ENCODE peak calls at places on chromosomes 3 and 15, in six cellular contexts. One of them, this sample, is unnamed.

GRCh38 chr15:38536201-38536676 is 28.4 kb downstream of the RASGRP1 start:
- DNase-seq in CD8-positive, alpha-beta T cell: no peak
- DNase-seq in GM23338: no peak
- DNase-seq in AG09319: peak; percentile 25
- DNase-seq in uterus: peak; percentile 27
- DNase-seq in astrocyte: peak; percentile 98
- DNase-seq in this sample: no peak

GRCh38 chr3:96267577-96267976 is 546.8 kb upstream of the EPHA6 start:
- DNase-seq in CD8-positive, alpha-beta T cell: no peak
- DNase-seq in GM23338: no peak
- DNase-seq in AG09319: no peak
- DNase-seq in uterus: no peak
- DNase-seq in astrocyte: no peak
- DNase-seq in this sample: no peak

GRCh38 chr15:66114863-66115425 is 138.6 kb downstream of the MEGF11 start:
- DNase-seq in CD8-positive, alpha-beta T cell: no peak
- DNase-seq in GM23338: no peak
- DNase-seq in AG09319: no peak
- DNase-seq in uterus: no peak
- DNase-seq in astrocyte: no peak
- DNase-seq in this sample: no peak

GRCh38 chr3:64878372-64878771 is 190.6 kb upstream of the ADAMTS9 start:
- DNase-seq in CD8-positive, alpha-beta T cell: no peak
- DNase-seq in GM23338: no peak
- DNase-seq in AG09319: no peak
- DNase-seq in uterus: no peak
- DNase-seq in astrocyte: peak; percentile 16
- DNase-seq in this sample: no peak

GRCh38 chr15:85412956-85413854 is 32.8 kb downstream of the AKAP13 start:
- DNase-seq in CD8-positive, alpha-beta T cell: peak; percentile 73
- DNase-seq in GM23338: no peak
- DNase-seq in AG09319: peak; percentile 18
- DNase-seq in uterus: peak; percentile 63
- DNase-seq in astrocyte: peak; percentile 90
- DNase-seq in this sample: peak; percentile 97

GRCh38 chr3:81568378-81568777 is 193.1 kb downstream of the GBE1 start:
- DNase-seq in CD8-positive, alpha-beta T cell: no peak
- DNase-seq in GM23338: no peak
- DNase-seq in AG09319: no peak
- DNase-seq in uterus: no peak
- DNase-seq in astrocyte: no peak
- DNase-seq in this sample: no peak

GRCh38 chr15:47415539-47415971 is 301.8 kb upstream of the SEMA6D start:
- DNase-seq in CD8-positive, alpha-beta T cell: no peak
- DNase-seq in GM23338: no peak
- DNase-seq in AG09319: no peak
- DNase-seq in uterus: no peak
- DNase-seq in astrocyte: no peak
- DNase-seq in this sample: no peak

GRCh38 chr3:101166150-101166549 is 154.2 kb downstream of the IMPG2 start:
- DNase-seq in CD8-positive, alpha-beta T cell: no peak
- DNase-seq in GM23338: no peak
- DNase-seq in AG09319: no peak
- DNase-seq in uterus: no peak
- DNase-seq in astrocyte: no peak
- DNase-seq in this sample: no peak

DNA sequence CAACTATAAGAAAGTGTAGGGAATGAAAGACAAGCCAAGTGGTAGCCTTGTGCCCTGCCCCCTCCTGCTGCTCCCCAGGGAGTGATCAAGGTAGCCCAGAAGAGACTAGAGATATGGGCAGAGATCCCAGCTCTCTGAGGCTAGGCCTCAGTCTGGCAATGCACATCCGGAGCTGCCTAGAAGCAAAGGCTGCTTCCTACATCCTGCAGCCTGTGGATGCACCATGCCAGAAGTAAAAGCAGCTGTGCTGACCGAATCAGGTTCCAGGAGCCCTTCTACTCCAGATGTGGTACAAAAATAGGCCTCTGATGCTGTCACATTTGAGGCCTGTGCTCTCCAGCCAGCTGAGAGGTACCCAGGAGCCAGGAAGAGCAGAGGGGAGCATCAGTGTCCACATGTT is 16.0 kb downstream of the TRAIP start:
- DNase-seq in CD8-positive, alpha-beta T cell: no peak
- DNase-seq in GM23338: no peak
- DNase-seq in AG09319: no peak
- DNase-seq in uterus: no peak
- DNase-seq in astrocyte: no peak
- DNase-seq in this sample: no peak
- TF ChIP-seq CTCF in CD8-positive, alpha-beta T cell: no peak
- TF ChIP-seq CTCF in GM23338: no peak
- TF ChIP-seq CTCF in AG09319: no peak
- TF ChIP-seq CTCF in uterus: no peak
- TF ChIP-seq CTCF in astrocyte: no peak
- TF ChIP-seq CTCF in this sample: no peak

GRCh38 chr3:59064276-59064675 is 14.5 kb upstream of the CFAP20DC start:
- DNase-seq in CD8-positive, alpha-beta T cell: no peak
- DNase-seq in GM23338: peak; percentile 54
- DNase-seq in AG09319: no peak
- DNase-seq in uterus: no peak
- DNase-seq in astrocyte: no peak
- DNase-seq in this sample: peak; percentile 38
- TF ChIP-seq CTCF in CD8-positive, alpha-beta T cell: no peak
- TF ChIP-seq CTCF in GM23338: peak; percentile 66
- TF ChIP-seq CTCF in AG09319: no peak
- TF ChIP-seq CTCF in uterus: no peak
- TF ChIP-seq CTCF in astrocyte: no peak
- TF ChIP-seq CTCF in this sample: no peak

GRCh38 chr15:59616390-59616789 is 4.8 kb downstream of the GCNT3 start:
- DNase-seq in CD8-positive, alpha-beta T cell: no peak
- DNase-seq in GM23338: peak; percentile 13
- DNase-seq in AG09319: no peak
- DNase-seq in uterus: no peak
- DNase-seq in astrocyte: no peak
- DNase-seq in this sample: no peak

GRCh38 chr15:59622289-59622688 is 10.7 kb downstream of the GCNT3 start:
- DNase-seq in CD8-positive, alpha-beta T cell: peak; percentile 14
- DNase-seq in GM23338: peak; percentile 79
- DNase-seq in AG09319: no peak
- DNase-seq in uterus: no peak
- DNase-seq in astrocyte: peak; percentile 18
- DNase-seq in this sample: peak; percentile 75
- TF ChIP-seq CTCF in CD8-positive, alpha-beta T cell: no peak
- TF ChIP-seq CTCF in GM23338: peak; percentile 59
- TF ChIP-seq CTCF in AG09319: peak; percentile 39
- TF ChIP-seq CTCF in uterus: no peak
- TF ChIP-seq CTCF in astrocyte: peak; percentile 42
- TF ChIP-seq CTCF in this sample: peak; percentile 61

GRCh38 chr3:157533298-157533870 is 30.2 kb upstream of the VEPH1 start:
- DNase-seq in CD8-positive, alpha-beta T cell: no peak
- DNase-seq in GM23338: no peak
- DNase-seq in AG09319: peak; percentile 43
- DNase-seq in uterus: no peak
- DNase-seq in astrocyte: peak; percentile 88
- DNase-seq in this sample: no peak

GRCh38 chr3:157530637-157531300 is 27.6 kb upstream of the VEPH1 start:
- DNase-seq in CD8-positive, alpha-beta T cell: no peak
- DNase-seq in GM23338: no peak
- DNase-seq in AG09319: no peak
- DNase-seq in uterus: no peak
- DNase-seq in astrocyte: peak; percentile 73
- DNase-seq in this sample: no peak

GRCh38 chr3:157531771-157532170 is 28.6 kb upstream of the VEPH1 start:
- DNase-seq in CD8-positive, alpha-beta T cell: no peak
- DNase-seq in GM23338: no peak
- DNase-seq in AG09319: no peak
- DNase-seq in uterus: no peak
- DNase-seq in astrocyte: peak; percentile 32
- DNase-seq in this sample: no peak

GRCh38 chr3:157531301-157531660 is 28.1 kb upstream of the VEPH1 start:
- DNase-seq in CD8-positive, alpha-beta T cell: no peak
- DNase-seq in GM23338: no peak
- DNase-seq in AG09319: no peak
- DNase-seq in uterus: no peak
- DNase-seq in astrocyte: peak; percentile 74
- DNase-seq in this sample: no peak

DNA sequence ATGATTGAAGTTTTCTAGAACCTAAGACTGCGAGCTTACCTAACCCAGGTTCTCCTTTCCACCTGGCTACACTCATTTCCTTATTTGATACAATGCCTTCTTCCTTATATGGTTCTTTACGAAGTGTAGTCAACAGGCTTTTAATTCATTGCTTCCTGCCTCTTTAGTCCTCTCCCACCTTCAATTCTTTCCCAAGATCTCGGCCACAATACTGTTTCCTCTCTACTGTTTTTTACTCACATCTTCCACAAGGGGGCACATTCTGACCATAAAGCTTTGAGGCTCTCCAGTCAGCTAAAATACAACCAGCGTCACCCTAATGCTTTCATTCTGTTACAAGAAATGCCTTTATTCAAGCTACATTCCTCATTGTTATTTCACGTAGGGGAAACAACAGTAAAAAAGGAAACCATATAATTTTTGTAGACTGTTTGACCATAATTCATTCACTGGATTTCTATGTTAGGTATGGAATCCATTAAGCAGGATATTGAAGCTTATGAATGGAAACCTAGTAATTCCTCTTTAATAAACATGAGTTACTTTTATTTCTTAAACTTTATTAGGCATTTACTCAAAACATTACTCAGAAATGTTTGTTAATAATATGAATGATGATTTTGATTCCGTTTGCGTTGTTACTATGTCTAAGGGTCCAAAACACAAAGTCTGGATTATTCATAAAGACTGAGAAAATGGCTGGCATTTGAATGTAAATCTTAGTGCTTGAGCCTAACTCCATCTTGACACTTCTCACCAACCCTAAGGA is 29.5 kb upstream of the VEPH1 start:
- DNase-seq in CD8-positive, alpha-beta T cell: no peak
- DNase-seq in GM23338: peak; percentile 95
- DNase-seq in AG09319: peak; percentile 79
- DNase-seq in uterus: no peak
- DNase-seq in astrocyte: peak; percentile 81
- DNase-seq in this sample: peak; percentile 66
- TF ChIP-seq CTCF in CD8-positive, alpha-beta T cell: no peak
- TF ChIP-seq CTCF in GM23338: peak; percentile 94
- TF ChIP-seq CTCF in AG09319: peak; percentile 71
- TF ChIP-seq CTCF in uterus: peak; percentile 70
- TF ChIP-seq CTCF in astrocyte: peak; percentile 80
- TF ChIP-seq CTCF in this sample: peak; percentile 71

DNA sequence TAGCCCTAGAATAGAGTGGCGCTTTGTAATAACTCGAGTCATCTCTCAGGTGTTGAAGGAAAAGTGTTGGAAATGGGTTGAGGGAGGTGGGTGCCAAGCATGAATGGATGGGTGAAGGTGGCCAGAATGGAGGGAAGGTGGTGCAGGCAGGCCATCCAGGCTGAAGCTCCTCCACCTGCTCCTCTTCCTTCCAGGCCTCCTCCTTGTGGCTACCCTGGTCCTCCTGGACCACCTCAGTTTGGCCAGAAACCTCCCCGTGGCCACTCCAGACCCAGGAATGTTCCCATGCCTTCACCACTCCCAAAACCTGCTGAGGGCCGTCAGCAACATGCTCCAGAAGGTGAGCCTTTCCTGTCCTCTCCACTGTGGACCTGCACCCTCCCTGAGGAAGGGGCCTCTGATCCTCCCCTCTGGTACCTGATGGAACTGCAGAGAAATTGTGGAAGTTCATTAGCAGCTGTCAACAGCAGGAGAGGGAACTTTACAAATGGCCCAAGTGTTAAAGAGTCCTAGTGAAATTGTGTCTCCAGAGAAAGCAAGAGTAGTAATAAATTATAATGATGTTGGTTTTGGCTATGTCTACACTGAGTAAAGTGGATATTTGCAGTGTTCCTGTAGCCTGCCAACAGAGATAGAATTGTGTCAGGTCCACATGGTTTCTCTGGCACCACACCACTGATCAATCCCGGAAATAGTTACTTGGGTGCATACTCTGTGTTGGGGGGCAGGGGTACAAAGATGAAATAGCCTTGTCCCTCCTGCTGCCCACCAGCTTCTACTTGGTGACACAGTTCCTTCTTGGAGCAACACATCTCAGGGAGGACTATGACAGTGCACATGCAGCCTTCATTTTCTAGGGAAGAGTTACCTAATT is 1.6 kb downstream of the IL12A start:
- DNase-seq in CD8-positive, alpha-beta T cell: no peak
- DNase-seq in GM23338: peak; percentile 16
- DNase-seq in AG09319: no peak
- DNase-seq in uterus: no peak
- DNase-seq in astrocyte: no peak
- DNase-seq in this sample: no peak
- TF ChIP-seq CTCF in CD8-positive, alpha-beta T cell: no peak
- TF ChIP-seq CTCF in GM23338: no peak
- TF ChIP-seq CTCF in AG09319: no peak
- TF ChIP-seq CTCF in uterus: no peak
- TF ChIP-seq CTCF in astrocyte: peak; percentile 5
- TF ChIP-seq CTCF in this sample: no peak

DNA sequence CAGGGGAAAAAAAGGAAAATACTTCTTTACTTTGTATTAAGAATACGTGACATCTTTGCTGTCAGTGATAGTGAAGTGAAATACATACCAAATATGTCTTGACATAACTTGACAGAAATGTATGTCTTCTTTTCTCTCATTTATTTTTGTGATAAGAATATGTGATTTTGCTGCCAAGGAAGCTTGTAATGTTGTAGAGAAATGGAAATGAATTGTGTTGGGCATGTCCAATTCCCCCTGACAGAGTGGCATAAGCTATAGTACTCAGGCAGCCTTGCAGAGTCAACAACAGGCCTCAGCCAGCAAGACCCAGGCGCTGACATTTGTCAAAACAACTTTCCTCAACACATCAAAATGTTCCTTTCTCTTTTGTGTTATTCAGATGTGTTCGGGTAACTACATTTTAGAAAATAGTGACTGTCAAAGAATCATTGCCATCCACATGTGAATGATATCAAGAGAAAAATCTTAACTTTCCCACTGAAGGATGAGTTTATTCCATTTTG is 538.2 kb upstream of the ATP11B start:
- DNase-seq in CD8-positive, alpha-beta T cell: no peak
- DNase-seq in GM23338: no peak
- DNase-seq in AG09319: no peak
- DNase-seq in uterus: no peak
- DNase-seq in astrocyte: no peak
- DNase-seq in this sample: no peak
- TF ChIP-seq CTCF in CD8-positive, alpha-beta T cell: no peak
- TF ChIP-seq CTCF in GM23338: no peak
- TF ChIP-seq CTCF in AG09319: no peak
- TF ChIP-seq CTCF in uterus: no peak
- TF ChIP-seq CTCF in astrocyte: no peak
- TF ChIP-seq CTCF in this sample: no peak

DNA sequence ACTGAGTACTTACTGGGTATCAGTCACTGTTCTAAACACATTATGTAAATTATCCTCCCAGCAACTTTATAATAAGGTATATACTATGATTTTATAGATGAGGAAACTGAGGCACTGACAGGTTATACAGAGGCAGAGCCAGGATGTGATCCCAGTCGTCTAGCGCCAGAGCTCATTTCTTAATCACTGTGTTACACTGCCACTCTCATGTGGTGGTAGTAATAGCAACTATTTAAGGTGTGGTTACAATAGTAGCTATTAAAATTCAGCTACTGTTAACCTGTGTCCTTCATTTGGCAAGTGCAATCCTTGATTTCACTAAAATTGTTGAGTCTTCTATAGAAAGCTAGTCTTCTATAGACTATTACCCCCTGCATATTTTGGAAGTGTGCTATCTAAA is 43.1 kb upstream of the TRPC1 start:
- DNase-seq in CD8-positive, alpha-beta T cell: no peak
- DNase-seq in GM23338: peak; percentile 16
- DNase-seq in AG09319: no peak
- DNase-seq in uterus: no peak
- DNase-seq in astrocyte: no peak
- DNase-seq in this sample: no peak
- TF ChIP-seq CTCF in CD8-positive, alpha-beta T cell: no peak
- TF ChIP-seq CTCF in GM23338: peak; percentile 16
- TF ChIP-seq CTCF in AG09319: no peak
- TF ChIP-seq CTCF in uterus: no peak
- TF ChIP-seq CTCF in astrocyte: no peak
- TF ChIP-seq CTCF in this sample: no peak